ENCODE peak calls at places on chromosome 6, in eight cellular contexts. Q is uterus, I is endothelial cell of umbilical vein, X is H1, A is A549, Y is ovary, J is HepG2, V is body of pancreas. O is an unnamed sample.

GRCh38 chr6:74091133-74091793 is 395.3 kb downstream of the CD109 start:
- DNase-seq in Y (no peak), V (no peak), X (no peak), J (peak), Q (peak), I (peak), A (peak), O (no peak)

GRCh38 chr6:119594907-119595306 is 245.3 kb upstream of the MAN1A1 start:
- DNase-seq in Q (no peak), I (no peak), X (no peak), V (no peak), Y (no peak), J (no peak), A (no peak), O (no peak)

GRCh38 chr6:118725944-118726343 is 74.6 kb upstream of the CEP85L start:
- DNase-seq in A (no peak), J (no peak), X (no peak), Q (no peak), V (no peak), I (no peak), Y (no peak), O (no peak)

GRCh38 chr6:34792605-34793500 is 970 bp downstream of the BLTP3A start:
- DNase-seq in X (no peak), A (peak), J (peak), I (peak), Q (peak), Y (no peak), V (peak), O (peak)

GRCh38 chr6:4125933-4126864 is 9.2 kb downstream of the ECI2 start:
- DNase-seq in X (no peak), Q (peak), I (peak), Y (no peak), J (peak), A (peak), V (no peak), O (no peak)

GRCh38 chr6:15914553-15914952 is 214.3 kb upstream of the MYLIP start:
- DNase-seq in J (no peak), Q (no peak), X (no peak), V (no peak), A (no peak), Y (no peak), I (no peak), O (no peak)

GRCh38 chr6:7137335-7138106 is 29.8 kb downstream of the RREB1 start:
- DNase-seq in A (no peak), J (no peak), Q (peak), V (no peak), Y (peak), X (no peak), I (peak), O (no peak)

GRCh38 chr6:39945626-39946025 is 11.4 kb upstream of the MOCS1 start:
- DNase-seq in I (no peak), V (no peak), X (no peak), Y (no peak), A (no peak), J (no peak), Q (no peak), O (peak)

GRCh38 chr6:10403385-10404106 is 11.3 kb downstream of the TFAP2A start:
- DNase-seq in A (peak), X (no peak), Q (no peak), V (no peak), J (no peak), I (no peak), Y (no peak), O (no peak)

GRCh38 chr6:10404799-10405524 is 9.9 kb downstream of the TFAP2A start:
- DNase-seq in A (no peak), V (no peak), I (no peak), X (no peak), Y (no peak), J (no peak), Q (no peak), O (peak)

GRCh38 chr6:10406556-10406955 is 8.3 kb downstream of the TFAP2A start:
- DNase-seq in X (no peak), I (no peak), Y (no peak), V (no peak), Q (no peak), J (no peak), A (no peak), O (no peak)

GRCh38 chr6:10402648-10403311 is 12.1 kb downstream of the TFAP2A start:
- DNase-seq in A (no peak), V (no peak), J (no peak), X (no peak), Q (no peak), I (no peak), Y (no peak), O (no peak)

GRCh38 chr6:10404107-10404798 is 10.6 kb downstream of the TFAP2A start:
- DNase-seq in I (peak), J (no peak), A (peak), Y (peak), X (peak), Q (peak), V (peak), O (peak)
- TF ChIP-seq POLR2A in I (no peak), J (no peak), A (peak), Y (no peak), X (peak), Q (no peak), V (no peak), O (no peak)

GRCh38 chr6:96521625-96522468 is at the start of gene UFL1:
- DNase-seq in A (peak), I (peak), Q (peak), V (peak), X (peak), Y (peak), J (peak), O (peak)

GRCh38 chr6:96522469-96523009 is 933 bp downstream of the UFL1 start:
- DNase-seq in J (peak), V (no peak), Q (no peak), A (no peak), Y (no peak), I (peak), X (no peak), O (no peak)

GRCh38 chr6:96521267-96521624 is 360 bp upstream of the UFL1 start:
- DNase-seq in Q (no peak), A (no peak), V (no peak), X (no peak), I (no peak), Y (no peak), J (no peak), O (no peak)

GRCh38 chr6:96520851-96521115 is 823 bp upstream of the UFL1 start:
- DNase-seq in A (no peak), V (no peak), I (no peak), X (no peak), J (no peak), Q (no peak), Y (no peak), O (no peak)

DNA sequence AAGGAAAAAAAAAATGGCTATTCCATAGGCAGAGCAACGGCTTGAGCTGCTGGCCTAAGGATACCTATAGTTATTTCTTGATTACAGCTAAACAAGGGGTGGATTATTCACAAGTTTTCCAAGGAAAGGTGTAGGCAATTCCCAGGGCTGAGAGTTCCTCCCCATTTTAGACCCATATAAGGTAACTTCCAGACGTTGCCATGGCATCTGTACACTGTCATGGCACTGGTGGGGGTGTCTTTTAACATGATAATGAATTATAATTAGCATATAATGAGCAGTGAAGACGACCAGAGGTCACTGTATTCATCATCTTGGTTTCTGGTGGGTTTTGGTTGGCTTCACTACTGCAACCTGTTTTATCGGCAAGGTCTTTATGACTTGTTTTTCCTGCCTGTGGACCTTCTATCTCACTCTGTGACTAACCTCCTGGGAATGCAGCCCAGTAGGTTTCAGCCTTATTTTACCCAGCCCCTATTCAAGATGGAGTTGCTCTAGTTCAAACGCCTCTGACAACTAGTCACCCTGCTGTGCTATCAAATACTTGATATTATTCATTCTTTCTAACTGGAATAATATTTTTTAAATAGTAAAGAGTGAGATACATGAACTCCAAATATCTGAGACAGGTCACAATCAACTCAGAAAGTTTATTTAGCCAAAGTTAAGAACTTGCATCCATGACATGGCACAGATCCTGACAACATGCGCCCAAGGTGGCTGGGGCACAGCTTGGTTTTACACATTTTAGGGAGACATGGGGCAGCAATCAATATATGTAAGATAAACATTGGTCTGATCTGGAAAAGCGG is 1.4 kb upstream of the UFL1 start:
- DNase-seq in Y (no peak), V (peak), J (no peak), I (peak), X (no peak), A (no peak), Q (no peak), O (no peak)
- H3K4me3 ChIP-seq in Y (peak), V (no peak), J (peak), I (peak), X (no peak), A (peak), Q (no peak), O (peak)

GRCh38 chr6:168037242-168037641 is 39.8 kb downstream of the KIF25 start:
- DNase-seq in X (no peak), I (no peak), A (no peak), Q (no peak), V (no peak), J (peak), Y (no peak), O (no peak)
- TF ChIP-seq POLR2A in X (no peak), I (no peak), A (no peak), Q (no peak), V (no peak), J (no peak), Y (no peak), O (no peak)

GRCh38 chr6:47288245-47289090 is 21.2 kb downstream of the TNFRSF21 start:
- DNase-seq in Y (no peak), I (no peak), X (no peak), J (no peak), A (no peak), V (no peak), Q (no peak), O (peak)
- H3K4me3 ChIP-seq in Y (no peak), I (no peak), X (no peak), J (no peak), A (no peak), V (no peak), Q (no peak), O (no peak)

DNA sequence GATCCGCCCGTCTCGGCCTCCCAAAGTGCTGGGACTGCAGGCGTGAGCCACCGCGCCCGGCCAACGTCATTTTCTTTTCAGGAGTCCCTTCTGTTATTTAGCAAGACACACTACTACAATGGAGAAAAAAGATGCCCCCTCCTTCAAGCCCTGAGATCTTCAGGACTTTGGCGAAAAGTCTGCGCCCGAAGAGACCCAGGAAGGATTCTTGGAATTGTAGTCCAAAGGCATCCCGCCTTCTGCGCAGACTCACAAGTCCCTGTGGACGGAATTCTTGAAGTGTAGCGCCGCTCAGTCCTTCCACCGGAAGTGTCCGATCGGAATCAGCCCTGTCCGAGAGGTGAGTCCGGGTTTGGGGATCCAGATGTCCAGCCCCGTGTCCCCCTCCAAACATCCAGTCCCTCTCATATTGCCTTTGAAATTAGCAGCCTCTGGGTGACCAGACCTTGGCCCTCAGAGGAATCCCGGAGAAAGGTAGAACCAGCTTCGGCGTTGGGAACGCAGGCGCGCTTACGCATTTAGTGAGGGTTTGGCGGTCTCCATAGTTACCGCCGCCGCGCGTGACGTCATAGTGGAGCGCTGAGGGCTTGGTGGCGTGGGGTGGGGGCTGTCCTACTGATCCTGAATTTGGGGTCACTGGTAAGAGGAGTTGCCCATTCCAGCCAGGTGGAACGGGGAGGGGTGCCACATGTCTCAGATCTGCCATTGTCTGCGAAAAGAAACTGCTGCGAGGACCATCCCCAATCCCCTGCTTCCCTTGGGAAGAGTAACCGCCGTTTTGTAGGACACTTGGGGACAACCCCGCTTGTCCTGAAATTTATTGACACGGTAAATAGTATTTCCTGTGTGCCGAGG is 490 bp downstream of the ZNF165 start:
- DNase-seq in V (peak), Q (peak), I (peak), J (peak), A (peak), X (peak), Y (peak), O (peak)
- TF ChIP-seq POLR2A in V (no peak), Q (no peak), I (peak), J (peak), A (no peak), X (no peak), Y (peak), O (no peak)

GRCh38 chr6:156450421-156450820 is 326.8 kb upstream of the ARID1B start:
- DNase-seq in X (no peak), V (no peak), Y (no peak), I (no peak), Q (no peak), A (no peak), J (no peak), O (no peak)
- H3K4me3 ChIP-seq in X (no peak), V (no peak), Y (no peak), I (no peak), Q (no peak), A (no peak), J (no peak), O (no peak)

DNA sequence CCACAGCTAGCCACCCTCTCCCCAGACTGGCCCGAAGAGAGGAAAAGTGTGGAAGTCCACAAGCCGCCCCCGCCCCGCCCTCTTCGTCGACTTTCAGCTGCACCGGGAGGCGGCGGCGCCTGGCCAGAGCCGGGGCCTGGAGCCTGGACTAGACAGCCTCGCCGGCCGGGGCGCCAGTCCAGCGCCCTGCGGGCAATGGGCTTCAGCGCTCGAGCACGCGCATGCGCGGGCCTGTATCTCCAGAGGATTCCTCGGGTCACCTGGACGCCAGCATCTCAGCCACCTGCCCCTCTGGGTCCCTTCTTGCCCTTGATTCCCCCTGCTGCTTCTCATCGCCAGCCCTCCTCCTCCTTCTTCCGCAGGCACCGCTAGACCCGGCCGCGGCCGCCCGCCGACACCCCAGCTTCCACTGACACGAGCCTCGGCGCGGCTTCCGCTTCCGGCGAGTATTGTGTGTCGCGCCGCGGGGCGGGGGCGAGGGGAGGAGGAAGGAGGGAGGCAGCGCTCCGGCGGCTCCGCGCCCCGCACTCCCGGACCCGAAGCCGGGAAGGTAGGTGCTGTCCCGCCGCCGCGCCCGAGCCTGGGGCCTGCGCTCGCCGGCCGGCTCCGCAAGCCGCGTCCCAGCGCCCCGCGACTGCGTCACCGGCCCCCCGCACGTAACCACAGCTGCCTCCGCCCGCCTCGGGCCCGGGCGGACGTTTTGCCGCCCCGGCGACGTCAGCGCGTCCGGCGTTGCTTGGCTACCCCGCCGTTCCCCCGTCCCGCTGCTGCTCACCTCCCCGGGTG is at the start of gene TRIM39:
- DNase-seq in J (peak), Q (peak), I (peak), A (peak), Y (peak), X (no peak), V (peak), O (peak)
- TF ChIP-seq POLR2A in J (peak), Q (peak), I (peak), A (peak), Y (peak), X (peak), V (peak), O (peak)